ENCODE peak calls at places on chromosomes 3 and 15, in ten cellular contexts. A is HCT116, T is tibial artery, V is IMR-90, C is cardiac muscle cell, G is PC-9, U is neuronal stem cell, F is fibroblast of lung, J is breast epithelium, B is uterus. R is an unnamed sample. For H3K4me1 and H3K36me3, the result is how much of the 10 kb centered on the place peaks cover.

GRCh38 chr3:161484226-161484625 is 12.4 kb upstream of the OTOL1 start:
- DNase-seq in V (no peak), T (no peak), J (no peak), C (no peak), F (no peak), U (no peak), B (no peak), G (no peak), A (no peak), R (no peak)

GRCh38 chr15:84797212-84797611 is 19.9 kb upstream of the ALPK3 start:
- DNase-seq in A (no peak), C (no peak), T (no peak), U (no peak), G (no peak), J (no peak), F (peak), V (peak), B (no peak), R (no peak)

GRCh38 chr3:98897701-98898100 is 3.8 kb downstream of the DCBLD2 start:
- DNase-seq in C (no peak), V (no peak), U (no peak), F (no peak), G (no peak), J (no peak), T (no peak), A (no peak), B (no peak), R (no peak)

GRCh38 chr15:99409097-99409473 is 156.7 kb upstream of the MEF2A start:
- DNase-seq in T (peak), C (peak), B (peak), U (no peak), G (peak), V (peak), F (peak), J (no peak), A (peak), R (no peak)

GRCh38 chr3:46848271-46849097 is 14.8 kb downstream of the MYL3 start:
- DNase-seq in F (peak), V (peak), C (no peak), A (no peak), U (no peak), B (no peak), T (peak), G (no peak), J (no peak), R (peak)

GRCh38 chr3:116579843-116580242 is 129.7 kb upstream of the TUSC7 start:
- DNase-seq in B (no peak), A (no peak), F (peak), J (no peak), V (peak), T (no peak), G (no peak), C (peak), U (peak), R (peak)

GRCh38 chr3:197124713-197125112 is 95.1 kb upstream of the MELTF start:
- DNase-seq in G (no peak), A (no peak), U (no peak), V (peak), F (peak), T (no peak), J (no peak), C (no peak), B (no peak), R (no peak)

GRCh38 chr3:24704496-24704895 is 209.8 kb upstream of the THRB start:
- DNase-seq in G (peak), B (no peak), V (no peak), J (no peak), U (no peak), F (peak), A (no peak), C (no peak), T (no peak), R (no peak)

GRCh38 chr3:156643729-156644389 is 30.5 kb upstream of the TIPARP start:
- DNase-seq in J (no peak), V (peak), B (no peak), U (no peak), G (no peak), T (no peak), F (peak), A (no peak), C (peak), R (no peak)

GRCh38 chr3:154182322-154182922 is 61.2 kb downstream of the ARHGEF26 start:
- DNase-seq in V (no peak), B (no peak), F (no peak), J (no peak), T (no peak), G (no peak), A (no peak), U (no peak), C (no peak), R (no peak)

GRCh38 chr3:27593173-27593572 is 109.0 kb upstream of the SLC4A7 start:
- DNase-seq in C (no peak), F (no peak), G (no peak), T (no peak), J (no peak), U (no peak), V (no peak), B (no peak), A (no peak), R (no peak)

GRCh38 chr3:51333021-51333420 is 52.1 kb upstream of the MANF start:
- DNase-seq in V (no peak), J (no peak), A (no peak), F (no peak), U (no peak), B (no peak), C (no peak), T (no peak), G (no peak), R (no peak)

GRCh38 chr15:71291723-71292122 is 176.5 kb downstream of the THSD4 start:
- DNase-seq in F (no peak), J (no peak), U (no peak), T (no peak), C (no peak), V (no peak), A (no peak), G (no peak), B (no peak), R (no peak)

DNA sequence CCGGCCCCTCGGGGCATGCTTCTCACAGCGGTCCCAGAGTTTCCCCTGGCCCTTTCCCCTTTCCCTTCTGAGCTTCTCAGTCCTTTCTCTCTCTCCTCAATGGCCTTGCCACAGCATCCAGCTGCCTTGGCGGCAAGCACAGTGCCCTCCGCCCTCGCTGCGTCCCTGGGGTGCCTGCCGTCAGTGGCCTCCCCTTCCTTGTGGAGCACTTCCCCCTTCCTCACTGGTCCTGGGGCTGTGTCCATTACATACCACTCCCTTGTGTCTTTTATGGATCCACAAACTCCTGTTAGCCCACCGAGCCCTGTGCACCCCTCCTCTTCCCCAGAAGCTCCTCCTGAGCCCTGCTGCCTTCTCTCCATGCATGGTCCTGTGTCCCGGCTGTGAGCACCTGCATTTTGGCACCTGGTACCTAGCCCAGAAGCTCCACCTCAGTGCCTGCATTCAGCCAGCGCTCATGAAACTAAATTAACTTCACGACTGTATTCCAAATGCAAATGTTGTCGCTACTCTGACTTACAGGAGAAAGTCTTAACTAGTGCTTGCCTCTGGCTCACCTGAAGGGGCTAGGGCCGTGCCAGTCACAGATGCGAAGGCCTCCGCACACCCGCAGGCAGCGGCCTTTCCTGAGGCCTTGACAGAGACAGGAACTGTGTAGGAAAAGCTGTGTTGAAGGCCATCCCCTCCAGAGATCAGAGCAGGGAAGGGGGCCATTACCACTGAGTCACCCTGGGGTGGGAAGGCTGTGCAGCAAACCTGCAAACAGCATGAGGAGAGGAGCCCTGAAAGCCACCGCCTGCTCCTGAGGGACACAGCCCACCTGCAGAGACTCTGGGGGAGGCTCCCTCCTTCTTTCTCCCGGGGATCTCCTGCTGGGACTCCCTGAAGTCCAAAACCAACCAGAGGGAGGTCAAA is 19.1 kb upstream of the KLF13 start:
- DNase-seq in G (no peak), F (no peak), C (no peak), V (no peak), J (no peak), U (no peak), T (no peak), B (no peak), A (no peak), R (no peak)
- H3K4me3 ChIP-seq in G (no peak), F (no peak), C (no peak), V (no peak), J (no peak), U (no peak), T (no peak), B (no peak), A (no peak), R (no peak)

DNA sequence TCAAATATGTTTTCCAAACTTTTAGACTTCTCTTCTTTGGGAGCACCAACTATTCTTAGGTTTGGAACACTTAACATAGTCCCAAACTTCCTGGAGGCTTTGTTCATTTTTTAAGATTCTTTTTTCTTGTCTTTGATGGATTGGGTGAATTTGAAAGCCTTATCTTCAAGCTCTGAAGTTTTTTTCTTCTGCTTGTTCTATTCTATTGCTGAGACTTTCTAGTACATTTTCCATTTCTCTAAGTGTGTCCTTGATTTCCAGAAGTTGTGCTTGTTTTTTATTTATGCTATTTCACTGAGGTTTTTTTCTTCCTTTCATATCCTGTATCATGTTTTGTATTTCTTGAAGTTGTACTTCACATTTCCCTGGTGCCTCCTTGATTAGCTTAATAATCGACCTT is 97.5 kb downstream of the PLSCR2 start:
- DNase-seq in C (no peak), U (no peak), J (no peak), T (no peak), G (no peak), B (no peak), V (no peak), F (no peak), A (no peak), R (no peak)
- H3K4me1 ChIP-seq in C (under half), U (under half), J (under half), T (under half), G (under half), B (under half), V (under half), F (under half), A (under half), R (under half)

DNA sequence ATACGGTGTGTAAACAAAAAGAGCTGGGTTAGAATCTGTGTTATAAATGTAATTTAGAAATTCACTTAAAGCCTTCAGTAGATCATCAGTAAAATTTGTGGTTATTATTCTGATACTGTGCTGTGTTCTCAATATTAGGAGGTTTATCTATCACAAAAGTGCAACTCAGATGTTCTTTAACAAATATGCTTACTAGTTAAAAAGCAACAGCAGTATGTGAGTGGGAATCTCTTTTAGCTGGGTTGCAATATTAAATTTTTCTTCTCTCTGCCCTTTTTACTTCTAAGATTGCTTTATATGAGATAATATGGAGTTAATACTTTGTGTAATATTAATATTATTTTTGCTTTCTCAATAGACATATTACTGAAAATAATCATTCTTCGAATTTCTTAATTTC is 53.4 kb downstream of the CHD2 start:
- DNase-seq in T (no peak), F (no peak), G (no peak), U (no peak), A (no peak), J (no peak), B (no peak), C (no peak), V (no peak), R (no peak)
- H3K36me3 ChIP-seq in T (half or more), F (under half), G (half or more), U (under half), A (half or more), J (under half), B (under half), C (half or more), V (half or more), R (half or more)

GRCh38 chr3:124032351-124032880 is 40.5 kb upstream of the ROPN1 start:
- DNase-seq in B (peak), G (no peak), F (peak), U (peak), V (no peak), T (peak), C (peak), J (no peak), A (no peak), R (peak)
- H3K4me3 ChIP-seq in B (peak), G (peak), F (peak), U (peak), V (peak), T (peak), C (peak), J (peak), A (peak), R (peak)

GRCh38 chr15:34012461-34013028 is 26.5 kb downstream of the AVEN start:
- DNase-seq in G (no peak), F (no peak), J (no peak), V (no peak), U (no peak), T (no peak), C (no peak), A (no peak), B (no peak), R (no peak)
- H3K4me1 ChIP-seq in G (under half), F (under half), J (under half), V (under half), U (under half), T (under half), C (under half), A (under half), B (under half), R (under half)